ENCODE peak calls at places on chromosomes 5 and 9, in eight cellular contexts. One of them, this sample, is unnamed.
A peak's percentile ranks its signal among the peaks of the same experiment; 100 is the strongest.

GRCh38 chr5:33482335-33482734 is 41.6 kb downstream of the TARS1 start:
- DNase-seq in suprapubic skin: no peak
- DNase-seq in epithelial cell of proximal tubule: no peak
- DNase-seq in brain microvascular endothelial cell: no peak
- DNase-seq in neural progenitor cell: peak; percentile 66
- DNase-seq in Peyer's patch: no peak
- DNase-seq in MM.1S: no peak
- DNase-seq in GM12865: no peak
- DNase-seq in this sample: no peak

GRCh38 chr5:15791274-15791673 is 291.3 kb downstream of the FBXL7 start:
- DNase-seq in Peyer's patch: no peak
- DNase-seq in GM12865: no peak
- DNase-seq in brain microvascular endothelial cell: no peak
- DNase-seq in MM.1S: no peak
- DNase-seq in epithelial cell of proximal tubule: no peak
- DNase-seq in neural progenitor cell: no peak
- DNase-seq in suprapubic skin: no peak
- DNase-seq in this sample: no peak

GRCh38 chr9:118331622-118332045 is 627.4 kb downstream of the TLR4 start:
- DNase-seq in brain microvascular endothelial cell: peak; percentile 59
- DNase-seq in suprapubic skin: no peak
- DNase-seq in MM.1S: no peak
- DNase-seq in epithelial cell of proximal tubule: peak; percentile 93
- DNase-seq in Peyer's patch: no peak
- DNase-seq in GM12865: no peak
- DNase-seq in neural progenitor cell: no peak
- DNase-seq in this sample: peak; percentile 47

GRCh38 chr5:68898961-68899471 is 194.8 kb upstream of the SLC30A5 start:
- DNase-seq in brain microvascular endothelial cell: peak; percentile 62
- DNase-seq in MM.1S: no peak
- DNase-seq in suprapubic skin: no peak
- DNase-seq in GM12865: no peak
- DNase-seq in epithelial cell of proximal tubule: no peak
- DNase-seq in neural progenitor cell: peak; percentile 33
- DNase-seq in Peyer's patch: no peak
- DNase-seq in this sample: no peak

GRCh38 chr5:122661496-122662180 is 113.2 kb upstream of the SNX2 start:
- DNase-seq in epithelial cell of proximal tubule: no peak
- DNase-seq in Peyer's patch: no peak
- DNase-seq in neural progenitor cell: no peak
- DNase-seq in GM12865: no peak
- DNase-seq in suprapubic skin: no peak
- DNase-seq in MM.1S: no peak
- DNase-seq in brain microvascular endothelial cell: peak; percentile 45
- DNase-seq in this sample: no peak

GRCh38 chr5:135160036-135160675 is 126.1 kb upstream of the PITX1 start:
- DNase-seq in MM.1S: no peak
- DNase-seq in GM12865: no peak
- DNase-seq in suprapubic skin: no peak
- DNase-seq in neural progenitor cell: no peak
- DNase-seq in brain microvascular endothelial cell: no peak
- DNase-seq in Peyer's patch: no peak
- DNase-seq in epithelial cell of proximal tubule: no peak
- DNase-seq in this sample: no peak

GRCh38 chr5:97192580-97193421 is 9.8 kb upstream of the RIOK2 start:
- DNase-seq in neural progenitor cell: no peak
- DNase-seq in epithelial cell of proximal tubule: no peak
- DNase-seq in suprapubic skin: no peak
- DNase-seq in brain microvascular endothelial cell: peak; percentile 39
- DNase-seq in GM12865: peak; percentile 66
- DNase-seq in MM.1S: peak; percentile 79
- DNase-seq in Peyer's patch: no peak
- DNase-seq in this sample: peak; percentile 54

GRCh38 chr9:133788819-133789733 is 50.9 kb upstream of the SARDH start:
- DNase-seq in suprapubic skin: no peak
- DNase-seq in MM.1S: no peak
- DNase-seq in neural progenitor cell: no peak
- DNase-seq in Peyer's patch: no peak
- DNase-seq in GM12865: no peak
- DNase-seq in brain microvascular endothelial cell: no peak
- DNase-seq in epithelial cell of proximal tubule: no peak
- DNase-seq in this sample: no peak

GRCh38 chr9:35071814-35072460 is 488 bp downstream of the VCP start:
- DNase-seq in MM.1S: peak; percentile 79
- DNase-seq in suprapubic skin: peak; percentile 93
- DNase-seq in brain microvascular endothelial cell: peak; percentile 71
- DNase-seq in GM12865: peak; percentile 94
- DNase-seq in epithelial cell of proximal tubule: no peak
- DNase-seq in Peyer's patch: peak; percentile 90
- DNase-seq in neural progenitor cell: peak; percentile 93
- DNase-seq in this sample: peak; percentile 55

GRCh38 chr9:79857188-79857587 is 285.4 kb downstream of the TLE4 start:
- DNase-seq in Peyer's patch: no peak
- DNase-seq in MM.1S: no peak
- DNase-seq in epithelial cell of proximal tubule: no peak
- DNase-seq in neural progenitor cell: no peak
- DNase-seq in brain microvascular endothelial cell: no peak
- DNase-seq in GM12865: no peak
- DNase-seq in suprapubic skin: no peak
- DNase-seq in this sample: no peak

GRCh38 chr5:74643160-74643562 is 2.6 kb upstream of the ENC1 start:
- DNase-seq in MM.1S: no peak
- DNase-seq in brain microvascular endothelial cell: peak; percentile 95
- DNase-seq in suprapubic skin: no peak
- DNase-seq in epithelial cell of proximal tubule: peak; percentile 88
- DNase-seq in Peyer's patch: no peak
- DNase-seq in GM12865: no peak
- DNase-seq in neural progenitor cell: no peak
- DNase-seq in this sample: peak; percentile 92

GRCh38 chr9:114691956-114692295 is 9.9 kb upstream of the TEX48 start:
- DNase-seq in Peyer's patch: no peak
- DNase-seq in neural progenitor cell: no peak
- DNase-seq in epithelial cell of proximal tubule: no peak
- DNase-seq in brain microvascular endothelial cell: no peak
- DNase-seq in GM12865: no peak
- DNase-seq in MM.1S: no peak
- DNase-seq in suprapubic skin: no peak
- DNase-seq in this sample: no peak

GRCh38 chr5:5481633-5482032 is 59.2 kb downstream of the ICE1 start:
- DNase-seq in neural progenitor cell: no peak
- DNase-seq in suprapubic skin: no peak
- DNase-seq in MM.1S: no peak
- DNase-seq in GM12865: no peak
- DNase-seq in brain microvascular endothelial cell: no peak
- DNase-seq in Peyer's patch: no peak
- DNase-seq in epithelial cell of proximal tubule: no peak
- DNase-seq in this sample: no peak

GRCh38 chr9:129867138-129868032 is 32.1 kb downstream of the USP20 start:
- DNase-seq in epithelial cell of proximal tubule: no peak
- DNase-seq in MM.1S: no peak
- DNase-seq in GM12865: no peak
- DNase-seq in Peyer's patch: no peak
- DNase-seq in neural progenitor cell: no peak
- DNase-seq in suprapubic skin: no peak
- DNase-seq in brain microvascular endothelial cell: no peak
- DNase-seq in this sample: no peak

GRCh38 chr5:180130876-180131740 is 59.5 kb upstream of the RNF130 start:
- DNase-seq in Peyer's patch: peak; percentile 7
- DNase-seq in MM.1S: no peak
- DNase-seq in epithelial cell of proximal tubule: no peak
- DNase-seq in neural progenitor cell: no peak
- DNase-seq in brain microvascular endothelial cell: no peak
- DNase-seq in GM12865: no peak
- DNase-seq in suprapubic skin: peak; percentile 58
- DNase-seq in this sample: no peak

GRCh38 chr9:136551401-136552116 is 5.7 kb upstream of the NOTCH1 start:
- DNase-seq in brain microvascular endothelial cell: peak; percentile 28
- DNase-seq in MM.1S: no peak
- DNase-seq in Peyer's patch: peak; percentile 69
- DNase-seq in GM12865: peak; percentile 72
- DNase-seq in neural progenitor cell: peak; percentile 70
- DNase-seq in epithelial cell of proximal tubule: no peak
- DNase-seq in suprapubic skin: no peak
- DNase-seq in this sample: no peak

GRCh38 chr9:108813951-108814601 is 41.7 kb downstream of the ACTL7B start:
- DNase-seq in suprapubic skin: no peak
- DNase-seq in GM12865: no peak
- DNase-seq in neural progenitor cell: peak; percentile 35
- DNase-seq in MM.1S: no peak
- DNase-seq in epithelial cell of proximal tubule: peak; percentile 32
- DNase-seq in brain microvascular endothelial cell: peak; percentile 53
- DNase-seq in Peyer's patch: no peak
- DNase-seq in this sample: peak; percentile 48

GRCh38 chr5:133230823-133231578 is 179.2 kb downstream of the HSPA4 start:
- DNase-seq in neural progenitor cell: no peak
- DNase-seq in Peyer's patch: no peak
- DNase-seq in epithelial cell of proximal tubule: no peak
- DNase-seq in MM.1S: no peak
- DNase-seq in GM12865: no peak
- DNase-seq in suprapubic skin: peak; percentile 70
- DNase-seq in brain microvascular endothelial cell: no peak
- DNase-seq in this sample: no peak

GRCh38 chr9:126533911-126534300 is 79.8 kb upstream of the LMX1B start:
- DNase-seq in MM.1S: no peak
- DNase-seq in epithelial cell of proximal tubule: no peak
- DNase-seq in suprapubic skin: no peak
- DNase-seq in Peyer's patch: no peak
- DNase-seq in brain microvascular endothelial cell: no peak
- DNase-seq in neural progenitor cell: no peak
- DNase-seq in GM12865: no peak
- DNase-seq in this sample: no peak

GRCh38 chr5:160237571-160238093 is 8.3 kb downstream of the FABP6 start:
- DNase-seq in neural progenitor cell: no peak
- DNase-seq in GM12865: no peak
- DNase-seq in brain microvascular endothelial cell: no peak
- DNase-seq in epithelial cell of proximal tubule: no peak
- DNase-seq in MM.1S: no peak
- DNase-seq in Peyer's patch: no peak
- DNase-seq in suprapubic skin: no peak
- DNase-seq in this sample: no peak

GRCh38 chr5:39223568-39224156 is 4.3 kb upstream of the FYB1 start:
- DNase-seq in brain microvascular endothelial cell: no peak
- DNase-seq in GM12865: no peak
- DNase-seq in epithelial cell of proximal tubule: no peak
- DNase-seq in MM.1S: no peak
- DNase-seq in neural progenitor cell: no peak
- DNase-seq in suprapubic skin: no peak
- DNase-seq in Peyer's patch: no peak
- DNase-seq in this sample: no peak
- TF ChIP-seq CTCF in brain microvascular endothelial cell: no peak
- TF ChIP-seq CTCF in GM12865: no peak
- TF ChIP-seq CTCF in epithelial cell of proximal tubule: no peak
- TF ChIP-seq CTCF in MM.1S: no peak
- TF ChIP-seq CTCF in neural progenitor cell: no peak
- TF ChIP-seq CTCF in suprapubic skin: no peak
- TF ChIP-seq CTCF in Peyer's patch: no peak
- TF ChIP-seq CTCF in this sample: no peak

DNA sequence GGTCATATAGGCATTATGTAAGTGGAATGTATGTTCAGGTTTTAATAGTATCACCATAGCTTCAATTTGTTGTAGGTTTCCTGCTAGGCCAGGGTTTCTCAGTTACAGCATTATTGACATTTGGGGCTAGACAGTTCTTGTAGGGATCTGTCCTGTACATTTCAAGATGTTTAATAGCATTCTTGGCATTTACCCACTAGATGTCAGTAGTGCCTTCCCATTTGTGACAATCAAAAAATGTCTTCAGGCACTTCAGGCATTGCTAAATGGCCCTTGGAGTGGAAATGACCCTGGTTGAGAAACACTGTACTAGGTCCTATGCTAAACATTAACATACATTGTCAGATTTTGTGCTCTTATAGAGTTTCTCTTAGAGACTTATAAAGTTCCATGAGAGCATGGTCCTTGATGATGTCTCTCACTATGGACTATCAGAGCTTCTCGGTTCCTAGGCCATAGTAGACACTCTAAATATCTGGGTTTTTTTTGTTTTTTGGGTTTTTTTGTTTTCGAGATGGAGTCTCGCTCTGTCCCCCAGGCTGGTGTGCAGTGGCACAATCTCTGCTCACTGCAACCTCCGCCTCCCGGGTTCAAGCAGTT is 1.4 kb downstream of the KIF20A start:
- DNase-seq in brain microvascular endothelial cell: peak; percentile 54
- DNase-seq in epithelial cell of proximal tubule: peak; percentile 36
- DNase-seq in MM.1S: peak; percentile 78
- DNase-seq in suprapubic skin: no peak
- DNase-seq in GM12865: peak; percentile 76
- DNase-seq in Peyer's patch: no peak
- DNase-seq in neural progenitor cell: peak; percentile 68
- DNase-seq in this sample: no peak
- H3K4me3 ChIP-seq in brain microvascular endothelial cell: peak overlapping the region; percentile 98
- H3K4me3 ChIP-seq in epithelial cell of proximal tubule: peak overlapping the region; percentile 87
- H3K4me3 ChIP-seq in MM.1S: peak overlapping the region; percentile 77
- H3K4me3 ChIP-seq in suprapubic skin: no peak overlapping the region
- H3K4me3 ChIP-seq in GM12865: peak overlapping the region; percentile 81
- H3K4me3 ChIP-seq in Peyer's patch: no peak overlapping the region
- H3K4me3 ChIP-seq in neural progenitor cell: peak overlapping the region; percentile 79
- H3K4me3 ChIP-seq in this sample: peak overlapping the region; percentile 92

GRCh38 chr9:105860526-105860925 is 166.2 kb downstream of the TMEM38B start:
- DNase-seq in Peyer's patch: no peak
- DNase-seq in neural progenitor cell: no peak
- DNase-seq in epithelial cell of proximal tubule: no peak
- DNase-seq in suprapubic skin: no peak
- DNase-seq in brain microvascular endothelial cell: no peak
- DNase-seq in GM12865: no peak
- DNase-seq in MM.1S: no peak
- DNase-seq in this sample: no peak

GRCh38 chr9:105859428-105860091 is 165.2 kb downstream of the TMEM38B start:
- DNase-seq in suprapubic skin: no peak
- DNase-seq in Peyer's patch: no peak
- DNase-seq in epithelial cell of proximal tubule: no peak
- DNase-seq in neural progenitor cell: no peak
- DNase-seq in MM.1S: no peak
- DNase-seq in brain microvascular endothelial cell: no peak
- DNase-seq in GM12865: no peak
- DNase-seq in this sample: no peak

GRCh38 chr9:105865315-105865714 is 171.0 kb downstream of the TMEM38B start:
- DNase-seq in suprapubic skin: no peak
- DNase-seq in brain microvascular endothelial cell: no peak
- DNase-seq in MM.1S: no peak
- DNase-seq in GM12865: no peak
- DNase-seq in neural progenitor cell: no peak
- DNase-seq in Peyer's patch: no peak
- DNase-seq in epithelial cell of proximal tubule: no peak
- DNase-seq in this sample: no peak

GRCh38 chr9:105862002-105862401 is 167.7 kb downstream of the TMEM38B start:
- DNase-seq in suprapubic skin: no peak
- DNase-seq in Peyer's patch: no peak
- DNase-seq in GM12865: no peak
- DNase-seq in brain microvascular endothelial cell: no peak
- DNase-seq in neural progenitor cell: no peak
- DNase-seq in MM.1S: no peak
- DNase-seq in epithelial cell of proximal tubule: no peak
- DNase-seq in this sample: no peak

GRCh38 chr9:105864248-105864898 is 170.0 kb downstream of the TMEM38B start:
- DNase-seq in epithelial cell of proximal tubule: no peak
- DNase-seq in Peyer's patch: no peak
- DNase-seq in GM12865: no peak
- DNase-seq in suprapubic skin: no peak
- DNase-seq in brain microvascular endothelial cell: no peak
- DNase-seq in neural progenitor cell: no peak
- DNase-seq in MM.1S: no peak
- DNase-seq in this sample: no peak
- TF ChIP-seq CTCF in epithelial cell of proximal tubule: no peak
- TF ChIP-seq CTCF in Peyer's patch: no peak
- TF ChIP-seq CTCF in GM12865: no peak
- TF ChIP-seq CTCF in suprapubic skin: no peak
- TF ChIP-seq CTCF in brain microvascular endothelial cell: no peak
- TF ChIP-seq CTCF in neural progenitor cell: no peak
- TF ChIP-seq CTCF in MM.1S: no peak
- TF ChIP-seq CTCF in this sample: no peak

GRCh38 chr5:132225165-132226032 is 2.3 kb downstream of the P4HA2 start:
- DNase-seq in brain microvascular endothelial cell: peak; percentile 83
- DNase-seq in GM12865: no peak
- DNase-seq in suprapubic skin: peak; percentile 87
- DNase-seq in neural progenitor cell: no peak
- DNase-seq in epithelial cell of proximal tubule: no peak
- DNase-seq in Peyer's patch: peak; percentile 16
- DNase-seq in MM.1S: no peak
- DNase-seq in this sample: no peak
- H3K4me3 ChIP-seq in brain microvascular endothelial cell: peak overlapping the region; percentile 27
- H3K4me3 ChIP-seq in GM12865: no peak overlapping the region
- H3K4me3 ChIP-seq in suprapubic skin: peak overlapping the region; percentile 79
- H3K4me3 ChIP-seq in neural progenitor cell: no peak overlapping the region
- H3K4me3 ChIP-seq in epithelial cell of proximal tubule: peak overlapping the region; percentile 7
- H3K4me3 ChIP-seq in Peyer's patch: no peak overlapping the region
- H3K4me3 ChIP-seq in MM.1S: no peak overlapping the region
- H3K4me3 ChIP-seq in this sample: no peak overlapping the region

This sample was measured in retinal pigment epithelial cell.